ENCODE peak calls at places on chromosomes 5 and 9, in seven cellular contexts. M is pancreas, N is MM.1S, Q is cardiac fibroblast, R is Caco-2, K is upper lobe of right lung, H is ovary. O is an unnamed sample.

GRCh38 chr5:132777209-132778069 is at the start of gene SEPTIN8:
- DNase-seq in K (peak), R (no peak), M (peak), N (no peak), H (peak), Q (peak), O (peak)

GRCh38 chr5:213803-214395 is 4.1 kb downstream of the CCDC127 start:
- DNase-seq in H (no peak), N (no peak), K (no peak), Q (no peak), M (no peak), R (no peak), O (no peak)

GRCh38 chr5:80919678-80920196 is 40.4 kb upstream of the RASGRF2 start:
- DNase-seq in N (no peak), H (no peak), K (no peak), Q (peak), R (no peak), M (no peak), O (no peak)

GRCh38 chr5:154893381-154893780 is 35.0 kb downstream of the CNOT8 start:
- DNase-seq in K (no peak), N (no peak), Q (no peak), R (no peak), H (no peak), M (no peak), O (no peak)

GRCh38 chr9:113558632-113559502 is 95.3 kb downstream of the RGS3 start:
- DNase-seq in H (peak), R (peak), N (no peak), K (peak), M (peak), Q (peak), O (no peak)

GRCh38 chr5:179680780-179681411 is at the start of gene CBY3:
- DNase-seq in K (no peak), R (no peak), M (no peak), N (no peak), H (no peak), Q (peak), O (no peak)

GRCh38 chr5:125634242-125634835 is 788.9 kb upstream of the GRAMD2B start:
- DNase-seq in Q (no peak), H (no peak), K (no peak), R (no peak), N (no peak), M (no peak), O (no peak)

GRCh38 chr9:136093995-136094881 is 851 bp downstream of the NACC2 start:
- DNase-seq in N (no peak), M (peak), H (peak), Q (peak), R (peak), K (peak), O (peak)

GRCh38 chr9:4297151-4297794 is 2.6 kb downstream of the GLIS3 start:
- DNase-seq in H (peak), Q (peak), N (peak), M (peak), R (peak), K (peak), O (peak)

GRCh38 chr5:148910686-148911361 is 84.4 kb downstream of the ADRB2 start:
- DNase-seq in R (no peak), H (no peak), K (peak), Q (peak), N (no peak), M (no peak), O (peak)

GRCh38 chr9:135661801-135662560 is 1.1 kb upstream of the LCN9 start:
- DNase-seq in Q (no peak), M (no peak), R (no peak), H (no peak), K (no peak), N (no peak), O (no peak)

GRCh38 chr9:129495422-129496186 is 125.3 kb downstream of the C9orf50 start:
- DNase-seq in K (peak), N (peak), H (peak), R (peak), Q (peak), M (peak), O (peak)

GRCh38 chr9:114757984-114758383 is 47.9 kb downstream of the TNFSF15 start:
- DNase-seq in N (no peak), M (no peak), Q (no peak), R (no peak), H (no peak), K (no peak), O (no peak)

GRCh38 chr5:1172670-1173404 is 28.6 kb upstream of the SLC6A19 start:
- DNase-seq in R (no peak), H (no peak), Q (no peak), N (no peak), K (no peak), M (no peak), O (no peak)

GRCh38 chr9:133483611-133484010 is 4.7 kb upstream of the SLC2A6 start:
- DNase-seq in H (no peak), R (no peak), K (peak), Q (no peak), N (no peak), M (no peak), O (no peak)

GRCh38 chr5:43854697-43855292 is 251.8 kb downstream of the NNT start:
- DNase-seq in R (no peak), H (no peak), K (no peak), M (no peak), Q (peak), N (no peak), O (no peak)

GRCh38 chr9:93480262-93480661 is 26.9 kb upstream of the FAM120AOS start:
- DNase-seq in R (no peak), K (no peak), N (no peak), M (no peak), Q (no peak), H (no peak), O (no peak)

GRCh38 chr5:633521-633955 is 21.4 kb downstream of the CEP72 start:
- DNase-seq in M (no peak), H (peak), R (no peak), N (no peak), Q (peak), K (peak), O (peak)

GRCh38 chr5:178350361-178351220 is 118.0 kb upstream of the PHYKPL start:
- DNase-seq in R (no peak), N (no peak), M (no peak), H (no peak), Q (no peak), K (peak), O (no peak)

GRCh38 chr9:36492849-36493248 is 79.8 kb upstream of the MELK start:
- DNase-seq in M (no peak), N (no peak), H (no peak), R (no peak), K (no peak), Q (no peak), O (no peak)

GRCh38 chr9:3962467-3962866 is 337.4 kb downstream of the GLIS3 start:
- DNase-seq in N (no peak), K (no peak), R (no peak), H (no peak), M (no peak), Q (peak), O (peak)

GRCh38 chr9:1721219-1721618 is 293.9 kb upstream of the SMARCA2 start:
- DNase-seq in K (no peak), R (no peak), M (no peak), N (no peak), H (no peak), Q (no peak), O (no peak)

GRCh38 chr9:73006986-73007385 is 54.1 kb upstream of the ALDH1A1 start:
- DNase-seq in K (no peak), M (no peak), H (no peak), R (no peak), N (no peak), Q (no peak), O (no peak)

GRCh38 chr5:172322028-172322965 is 38.7 kb upstream of the UBTD2 start:
- DNase-seq in N (no peak), H (no peak), M (peak), Q (no peak), K (no peak), R (no peak), O (peak)
- H3K4me3 ChIP-seq in N (no peak), H (no peak), M (no peak), Q (no peak), K (no peak), R (no peak), O (no peak)

GRCh38 chr9:124769451-124770358 is 1.4 kb downstream of the NR6A1 start:
- DNase-seq in M (peak), H (no peak), K (peak), N (peak), R (peak), Q (no peak), O (no peak)

GRCh38 chr9:124773473-124774130 is 2.5 kb upstream of the NR6A1 start:
- DNase-seq in R (no peak), M (no peak), N (no peak), Q (no peak), H (no peak), K (no peak), O (no peak)

GRCh38 chr9:124771867-124772621 is 933 bp upstream of the NR6A1 start:
- DNase-seq in M (peak), N (peak), Q (peak), K (peak), H (peak), R (peak), O (peak)

GRCh38 chr9:124770359-124771020 is 621 bp downstream of the NR6A1 start:
- DNase-seq in K (no peak), R (peak), H (no peak), M (peak), Q (no peak), N (peak), O (no peak)

DNA sequence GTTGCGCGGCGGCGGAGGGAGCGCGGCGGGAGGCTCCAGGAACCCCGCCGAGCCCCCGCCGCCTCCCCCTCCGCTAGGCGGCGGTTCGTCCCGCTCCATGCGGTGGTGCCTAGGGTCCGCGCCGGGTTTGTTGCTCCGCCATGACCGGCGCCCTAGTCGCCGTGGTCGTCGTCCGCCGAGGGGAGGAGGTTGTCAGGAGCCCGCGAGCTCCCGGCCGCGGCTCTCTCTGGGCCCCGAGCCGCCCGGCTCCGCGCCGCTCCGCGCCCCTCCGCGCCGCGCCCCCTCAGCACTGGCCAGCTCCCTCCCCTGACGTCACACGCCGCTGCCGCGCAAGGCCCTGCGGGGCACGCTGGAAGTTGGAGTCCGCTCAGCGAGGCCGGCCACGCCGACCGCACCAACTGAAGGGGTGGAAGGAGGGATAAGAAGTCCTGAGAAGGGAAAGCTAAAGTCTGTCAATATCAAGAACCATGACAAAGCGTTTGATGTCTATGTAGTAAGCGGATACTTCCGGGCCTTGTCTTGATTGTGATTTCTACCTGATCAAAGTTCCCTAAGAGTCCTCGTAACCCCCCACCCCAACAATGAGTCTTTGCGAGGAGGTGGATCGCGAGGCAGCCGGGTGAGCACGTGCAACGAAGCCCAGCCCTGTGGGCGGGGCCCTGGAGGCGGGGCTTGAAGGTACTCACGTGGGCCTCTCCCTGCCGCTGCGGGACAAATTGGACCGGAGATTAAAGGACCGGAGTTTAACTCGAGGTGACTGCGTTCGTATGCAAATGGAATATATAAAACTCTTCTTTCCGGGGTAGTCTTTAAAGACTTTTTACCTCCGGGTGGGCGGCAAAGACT is at the start of gene NR6A1:
- DNase-seq in M (peak), H (peak), N (peak), R (peak), Q (peak), K (peak), O (peak)
- TF ChIP-seq CTCF in M (no peak), H (peak), N (peak), R (peak), Q (no peak), K (peak), O (no peak)

DNA sequence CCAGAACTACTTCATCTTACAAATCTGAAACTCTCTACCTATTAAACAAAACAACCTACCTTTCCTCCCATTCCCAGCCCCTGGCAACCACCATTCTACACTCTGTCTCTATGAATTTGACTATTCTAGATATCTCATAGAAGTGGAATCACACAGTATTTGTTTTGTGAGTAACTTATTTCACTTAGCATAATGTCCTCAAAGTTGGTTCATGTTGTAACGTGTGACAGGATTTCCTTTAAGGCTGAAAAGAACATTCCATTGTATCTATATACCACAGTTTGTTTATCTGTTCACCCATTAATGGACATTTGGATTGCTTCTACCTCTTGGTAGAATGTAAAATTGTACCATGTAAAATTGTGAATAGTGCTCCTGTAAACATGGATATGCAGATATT is 70.1 kb upstream of the NXNL2 start:
- DNase-seq in H (no peak), Q (peak), N (no peak), M (no peak), K (no peak), R (no peak), O (peak)
- H3K4me3 ChIP-seq in H (no peak), Q (no peak), N (no peak), M (no peak), K (no peak), R (no peak), O (no peak)

DNA sequence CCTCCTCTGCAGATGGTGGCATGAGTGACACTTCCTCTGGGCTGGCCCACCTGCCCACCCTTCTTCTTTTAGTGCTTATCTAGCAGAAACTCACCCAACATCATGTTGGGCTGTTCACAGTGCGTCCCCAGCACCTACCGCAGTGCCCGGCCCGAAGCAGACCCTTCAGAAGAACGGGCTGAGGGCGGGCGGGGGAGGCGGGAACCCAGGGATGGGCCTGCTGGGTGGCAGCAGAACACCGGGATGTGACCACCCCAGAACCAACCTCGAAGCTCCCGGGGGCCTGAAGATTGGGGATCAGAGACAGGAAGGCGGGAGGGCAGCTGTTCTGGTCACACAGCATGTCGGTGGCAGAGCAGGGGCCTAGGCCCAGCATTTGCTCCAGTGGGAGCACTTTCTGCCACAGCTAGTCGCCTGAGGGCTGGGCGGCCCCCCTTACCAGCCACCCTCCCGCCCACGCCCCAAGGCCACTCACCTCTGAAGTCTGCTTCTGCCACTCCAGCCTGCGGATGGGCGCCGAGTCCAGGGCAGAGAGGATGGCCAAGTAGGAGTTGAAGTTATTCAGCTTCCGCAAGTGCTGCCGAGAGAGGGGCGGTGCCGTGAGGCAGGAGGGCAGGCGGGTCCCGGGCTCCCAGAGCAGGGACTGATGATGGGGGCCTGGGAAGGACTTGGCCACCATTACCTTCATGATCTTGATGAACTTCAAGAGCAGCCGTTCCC is 38.7 kb downstream of the PRRT1B start:
- DNase-seq in M (no peak), H (no peak), Q (no peak), K (no peak), R (no peak), N (no peak), O (no peak)
- TF ChIP-seq CTCF in M (no peak), H (no peak), Q (no peak), K (no peak), R (no peak), N (no peak), O (no peak)

GRCh38 chr9:127874301-127875216 is 2.9 kb downstream of the AK1 start:
- DNase-seq in Q (no peak), K (no peak), H (no peak), M (no peak), R (no peak), N (no peak), O (peak)

GRCh38 chr9:127876764-127877562 is 512 bp downstream of the AK1 start:
- DNase-seq in M (no peak), N (no peak), Q (no peak), H (peak), K (no peak), R (no peak), O (no peak)

GRCh38 chr9:127877566-127877998 is at the start of gene AK1:
- DNase-seq in H (peak), N (no peak), K (peak), R (peak), M (peak), Q (peak), O (peak)

GRCh38 chr9:127875306-127875966 is 2.0 kb downstream of the AK1 start:
- DNase-seq in R (no peak), M (no peak), H (peak), K (no peak), N (no peak), Q (no peak), O (no peak)

DNA sequence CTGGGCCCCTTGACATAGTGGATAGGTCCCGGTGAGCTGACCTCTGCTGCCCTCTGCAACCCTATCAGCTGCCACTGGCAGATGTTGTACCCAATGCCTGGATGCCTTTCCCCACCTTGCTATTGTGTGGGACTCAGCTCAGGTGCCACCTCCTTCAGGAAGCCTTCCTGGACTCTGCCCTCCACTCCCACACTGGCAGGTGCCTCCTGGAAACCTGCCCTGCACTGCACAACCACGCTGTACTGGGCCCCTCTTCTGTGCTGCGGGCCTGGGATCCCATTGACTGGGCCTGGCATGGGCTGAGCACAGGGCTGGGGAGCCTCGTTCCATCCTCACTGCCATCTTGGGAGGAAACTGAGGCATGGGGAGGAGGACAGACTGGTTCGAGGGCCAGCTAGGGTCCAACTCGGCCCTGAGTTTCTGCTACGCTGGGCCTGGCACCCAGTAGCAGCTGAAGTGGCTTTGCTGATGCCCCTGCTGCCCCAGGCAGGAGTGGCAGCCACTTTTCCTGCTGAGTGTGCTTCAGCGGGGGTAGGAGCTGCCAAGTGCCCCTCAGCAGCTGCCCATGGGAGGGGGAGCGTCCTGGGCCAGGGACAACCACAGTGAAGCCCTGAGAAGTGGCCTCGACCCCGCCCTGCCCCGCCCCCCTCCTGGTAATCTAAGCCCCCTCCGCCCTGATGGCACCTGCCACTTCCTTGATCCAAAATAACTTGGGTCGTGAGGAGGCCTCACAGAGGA is 1.3 kb downstream of the AK1 start:
- DNase-seq in K (peak), R (no peak), Q (no peak), H (peak), N (no peak), M (no peak), O (no peak)
- H3K4me3 ChIP-seq in K (peak), R (no peak), Q (no peak), H (peak), N (no peak), M (no peak), O (no peak)

O was measured in epithelial cell of esophagus.